ENCODE peak calls at places on chromosomes 13 and 19, in nine cellular contexts. J is aorta; G is heart right ventricle; Y is psoas muscle; V is CD4-positive, alpha-beta T cell; W is body of pancreas; S is HCT116; P is GM23248; Z is pancreas. H is an unnamed sample.

GRCh38 chr19:35055715-35056179 is 14.2 kb downstream of the HPN start:
- DNase-seq in V (no peak), Z (no peak), S (no peak), G (no peak), P (no peak), Y (no peak), W (no peak), J (no peak), H (no peak)

GRCh38 chr13:71115301-71115700 is 751.7 kb downstream of the DACH1 start:
- DNase-seq in Y (no peak), P (no peak), W (no peak), V (no peak), Z (no peak), G (no peak), J (no peak), S (no peak), H (no peak)

GRCh38 chr13:105255472-105255871 is 1280.0 kb downstream of the EFNB2 start:
- DNase-seq in Z (no peak), W (no peak), G (no peak), P (no peak), V (no peak), Y (no peak), S (no peak), J (no peak), H (no peak)

GRCh38 chr13:102903659-102904407 is 58.0 kb downstream of the ERCC5 start:
- DNase-seq in Y (no peak), W (no peak), P (peak; percentile 45), S (no peak), Z (no peak), V (no peak), J (no peak), G (no peak), H (no peak)

GRCh38 chr13:94710081-94710809 is 2.1 kb downstream of the SOX21 start:
- DNase-seq in Y (no peak), W (no peak), G (no peak), Z (no peak), V (no peak), S (no peak), P (no peak), J (no peak), H (no peak)

GRCh38 chr19:49441210-49441959 is at the start of gene SLC17A7:
- DNase-seq in V (peak; percentile 31), S (no peak), J (no peak), Z (no peak), G (peak; percentile 50), W (no peak), P (peak; percentile 45), Y (peak; percentile 83), H (peak; percentile 85)

GRCh38 chr19:18020212-18021067 is 12.5 kb downstream of the ARRDC2 start:
- DNase-seq in V (no peak), Y (peak; percentile 99), Z (peak; percentile 78), S (no peak), P (peak; percentile 80), W (peak; percentile 86), J (peak; percentile 98), G (peak; percentile 87), H (peak; percentile 97)

GRCh38 chr19:54554006-54554405 is 19.6 kb upstream of the LILRA2 start:
- DNase-seq in S (no peak), J (no peak), G (no peak), W (no peak), V (no peak), P (no peak), Y (no peak), Z (no peak), H (no peak)

GRCh38 chr13:28384789-28385188 is 110.1 kb downstream of the FLT1 start:
- DNase-seq in Z (no peak), G (no peak), Y (no peak), J (no peak), V (no peak), P (no peak), S (no peak), W (no peak), H (no peak)

GRCh38 chr13:48851707-48852106 is 124.0 kb upstream of the FNDC3A start:
- DNase-seq in G (no peak), S (no peak), Y (no peak), Z (no peak), W (no peak), V (no peak), P (no peak), J (no peak), H (no peak)

GRCh38 chr13:58704953-58705352 is 1073.4 kb downstream of the PCDH17 start:
- DNase-seq in P (no peak), J (no peak), Y (no peak), Z (no peak), W (no peak), V (no peak), S (no peak), G (no peak), H (no peak)

GRCh38 chr13:101511161-101511560 is 58.7 kb downstream of the ITGBL1 start:
- DNase-seq in V (no peak), W (no peak), Y (no peak), P (peak; percentile 30), S (no peak), J (no peak), Z (no peak), G (no peak), H (no peak)

DNA sequence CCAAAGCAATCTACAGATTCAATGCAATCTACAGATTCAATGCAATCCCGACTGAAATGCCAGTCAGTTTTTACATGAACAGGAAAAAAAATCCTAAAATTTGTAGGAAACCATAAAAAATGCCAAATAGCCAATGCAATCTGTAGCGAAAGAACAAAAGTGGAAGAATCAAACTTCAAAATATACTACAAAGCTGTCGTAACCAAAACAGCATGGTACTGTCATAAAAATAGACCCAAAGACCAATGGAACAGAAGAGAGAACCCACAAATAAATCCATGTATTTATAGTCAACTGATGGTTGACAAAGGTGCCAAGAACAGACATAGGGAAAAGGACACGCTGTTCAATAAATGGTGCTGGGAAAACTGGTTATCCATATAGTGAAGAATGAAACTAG is 17.7 kb downstream of the ZNF829 start:
- DNase-seq in Z (no peak), S (no peak), J (no peak), P (no peak), Y (no peak), V (no peak), G (no peak), W (no peak), H (no peak)
- H3K9me3 ChIP-seq in Z (peaks cover 3% of the 10 kb centered on the region), S (peaks cover 28% of the 10 kb centered on the region), J (peaks cover 20% of the 10 kb centered on the region), P (peaks cover 20% of the 10 kb centered on the region), Y (peaks cover 88% of the 10 kb centered on the region), V (peaks cover 81% of the 10 kb centered on the region), G (peaks cover 99% of the 10 kb centered on the region), W (peaks cover 4% of the 10 kb centered on the region), H (peaks cover 12% of the 10 kb centered on the region)

GRCh38 chr19:45156231-45156630 is 4.6 kb downstream of the NKPD1 start:
- DNase-seq in Y (no peak), P (no peak), Z (no peak), J (no peak), G (no peak), V (no peak), S (no peak), W (no peak), H (no peak)

GRCh38 chr19:45152504-45153338 is 8.1 kb downstream of the NKPD1 start:
- DNase-seq in Z (no peak), Y (peak; percentile 67), W (peak; percentile 32), J (no peak), G (peak; percentile 42), P (peak; percentile 65), S (no peak), V (peak; percentile 28), H (peak; percentile 65)

GRCh38 chr19:45151821-45152503 is 8.8 kb downstream of the NKPD1 start:
- DNase-seq in Y (no peak), Z (no peak), V (no peak), S (no peak), J (no peak), P (peak; percentile 20), W (no peak), G (no peak), H (no peak)

GRCh38 chr19:45153339-45154063 is 7.3 kb downstream of the NKPD1 start:
- DNase-seq in V (no peak), S (no peak), Y (peak; percentile 70), Z (no peak), G (peak; percentile 17), W (no peak), P (peak; percentile 79), J (peak; percentile 78), H (peak; percentile 78)

DNA sequence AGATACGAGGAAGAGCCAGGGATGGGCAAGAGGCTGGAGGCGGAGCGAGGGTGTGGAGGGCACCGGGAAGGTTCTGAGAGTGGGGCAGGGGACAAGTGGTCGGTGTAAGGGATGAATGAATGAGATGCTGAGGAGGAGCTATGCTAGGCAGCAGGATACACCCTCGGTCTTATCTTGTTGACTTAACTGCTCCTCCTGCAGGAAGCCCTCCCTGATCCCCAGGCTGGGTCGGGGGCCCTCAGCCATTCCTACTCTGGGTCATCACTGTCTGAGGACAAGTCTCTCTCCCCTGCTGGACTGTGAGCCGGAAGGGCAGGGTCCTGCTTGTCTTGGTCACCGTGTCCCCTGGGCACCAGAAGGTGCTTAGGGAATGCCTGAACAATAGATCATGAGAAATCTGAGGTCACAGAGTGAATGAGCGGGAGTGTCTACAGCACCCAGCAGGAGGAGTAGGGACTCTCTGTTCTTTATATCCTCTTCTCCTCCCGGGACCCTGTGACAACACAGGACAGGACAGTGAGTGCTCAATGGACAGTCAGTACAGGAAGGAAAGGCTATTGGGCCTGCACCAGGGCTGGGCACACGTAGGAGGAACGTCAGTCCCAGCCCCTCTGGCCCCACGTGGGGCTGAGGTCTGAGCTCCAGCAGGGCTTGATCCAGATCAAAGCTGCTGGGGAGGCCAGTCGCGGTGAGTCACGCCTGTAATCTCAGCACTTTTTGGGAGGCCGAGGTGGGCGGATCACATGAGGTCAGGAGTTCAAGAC is 6.5 kb downstream of the NKPD1 start:
- DNase-seq in Y (no peak), G (no peak), Z (no peak), V (no peak), P (peak; percentile 72), J (peak; percentile 73), S (peak; percentile 92), W (no peak), H (peak; percentile 80)
- H3K27ac ChIP-seq in Y (no peak overlapping the region), G (no peak overlapping the region), Z (no peak overlapping the region), V (no peak overlapping the region), P (no peak overlapping the region), J (no peak overlapping the region), S (peak overlapping the region; percentile 31), W (no peak overlapping the region), H (no peak overlapping the region)

DNA sequence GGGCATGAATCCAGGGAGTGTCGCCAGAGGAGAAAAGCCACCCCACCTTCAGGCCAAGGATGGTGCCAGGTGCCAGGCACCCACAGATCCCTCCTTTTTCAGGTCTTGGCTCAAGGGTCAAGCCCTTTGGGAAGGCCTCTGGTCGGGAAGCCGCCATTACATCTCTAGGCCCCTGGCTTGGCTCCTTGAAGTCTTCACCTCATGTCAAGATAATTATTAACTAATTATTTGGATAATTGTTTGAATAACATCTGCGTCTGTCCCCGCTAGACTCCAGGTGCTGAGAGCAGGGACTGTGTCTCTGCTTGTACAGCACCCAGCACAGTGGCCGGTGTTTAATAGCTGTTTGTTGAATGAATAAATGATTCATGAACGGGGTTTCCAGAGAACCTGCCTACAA is 1.2 kb downstream of the KLK13 start:
- DNase-seq in S (no peak), P (no peak), Z (no peak), W (no peak), G (no peak), J (no peak), V (no peak), Y (no peak), H (no peak)
- H3K27me3 ChIP-seq in S (no peaks in the 10 kb centered on the region), P (no peaks in the 10 kb centered on the region), Z (no peaks in the 10 kb centered on the region), W (no peaks in the 10 kb centered on the region), G (peaks cover 27% of the 10 kb centered on the region), J (no peaks in the 10 kb centered on the region), V (peaks cover 60% of the 10 kb centered on the region), Y (peaks cover 40% of the 10 kb centered on the region), H (no peaks in the 10 kb centered on the region)

DNA sequence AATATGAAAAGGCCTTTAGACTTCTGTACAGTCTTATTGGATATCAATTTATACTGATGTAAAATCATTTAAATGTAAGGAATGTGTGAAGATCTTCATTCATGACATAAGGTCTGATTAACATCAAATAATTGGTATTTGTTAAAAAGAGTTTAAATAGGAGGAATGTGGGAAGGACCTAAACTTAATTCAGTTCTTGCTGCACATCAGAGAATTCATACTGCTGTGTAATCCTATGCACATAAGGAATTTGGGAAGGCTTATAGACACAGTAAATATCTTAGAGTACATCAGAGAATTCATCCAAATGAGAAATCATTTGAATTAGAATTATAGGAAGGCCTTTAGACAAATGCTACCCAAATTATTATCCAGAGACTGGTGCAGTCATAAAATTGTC is 21.7 kb downstream of the ZNF283 start:
- DNase-seq in Y (no peak), S (no peak), W (no peak), V (no peak), P (no peak), G (no peak), J (no peak), Z (no peak), H (no peak)
- H3K9me3 ChIP-seq in Y (peaks cover 92% of the 10 kb centered on the region), S (peaks cover 36% of the 10 kb centered on the region), W (peaks cover 9% of the 10 kb centered on the region), V (peaks cover 81% of the 10 kb centered on the region), P (peaks cover 20% of the 10 kb centered on the region), G (peaks cover 99% of the 10 kb centered on the region), J (peaks cover 9% of the 10 kb centered on the region), Z (no peaks in the 10 kb centered on the region), H (peaks cover 13% of the 10 kb centered on the region)

H was measured in right cardiac atrium.